ENCODE peak calls at places on chromosomes 13 and 19, in eight cellular contexts. One of them, this sample, is unnamed.

GRCh38 chr19:310141-310651 is 19.0 kb upstream of the PLPP2 start:
- DNase-seq in AG08395: no peak
- DNase-seq in fibroblast of the aortic adventitia: peak
- DNase-seq in upper lobe of right lung: peak
- DNase-seq in AML-193: no peak
- DNase-seq in activated naive CD4-positive, alpha-beta T cell treated with anti-CD3 and anti-CD28 coated beads for 36 hours: no peak
- DNase-seq in dermis blood vessel endothelial cell: peak
- DNase-seq in epithelial cell of prostate: no peak
- DNase-seq in this sample: peak

GRCh38 chr19:34573226-34573864 is 91.8 kb downstream of the WTIP start:
- DNase-seq in AG08395: no peak
- DNase-seq in fibroblast of the aortic adventitia: no peak
- DNase-seq in upper lobe of right lung: no peak
- DNase-seq in AML-193: no peak
- DNase-seq in activated naive CD4-positive, alpha-beta T cell treated with anti-CD3 and anti-CD28 coated beads for 36 hours: no peak
- DNase-seq in dermis blood vessel endothelial cell: no peak
- DNase-seq in epithelial cell of prostate: no peak
- DNase-seq in this sample: no peak

GRCh38 chr19:29795461-29795860 is 16.3 kb upstream of the CCNE1 start:
- DNase-seq in AG08395: no peak
- DNase-seq in fibroblast of the aortic adventitia: no peak
- DNase-seq in upper lobe of right lung: no peak
- DNase-seq in AML-193: no peak
- DNase-seq in activated naive CD4-positive, alpha-beta T cell treated with anti-CD3 and anti-CD28 coated beads for 36 hours: no peak
- DNase-seq in dermis blood vessel endothelial cell: no peak
- DNase-seq in epithelial cell of prostate: no peak
- DNase-seq in this sample: no peak

GRCh38 chr19:37304190-37304883 is 66.6 kb upstream of the ZNF527 start:
- DNase-seq in AG08395: peak
- DNase-seq in fibroblast of the aortic adventitia: no peak
- DNase-seq in upper lobe of right lung: no peak
- DNase-seq in AML-193: no peak
- DNase-seq in activated naive CD4-positive, alpha-beta T cell treated with anti-CD3 and anti-CD28 coated beads for 36 hours: no peak
- DNase-seq in dermis blood vessel endothelial cell: no peak
- DNase-seq in epithelial cell of prostate: no peak
- DNase-seq in this sample: peak

GRCh38 chr19:50505856-50506611 is 5.0 kb downstream of the JOSD2 start:
- DNase-seq in AG08395: no peak
- DNase-seq in fibroblast of the aortic adventitia: no peak
- DNase-seq in upper lobe of right lung: peak
- DNase-seq in AML-193: no peak
- DNase-seq in activated naive CD4-positive, alpha-beta T cell treated with anti-CD3 and anti-CD28 coated beads for 36 hours: no peak
- DNase-seq in dermis blood vessel endothelial cell: no peak
- DNase-seq in epithelial cell of prostate: no peak
- DNase-seq in this sample: no peak

GRCh38 chr13:38804536-38804935 is 117.7 kb downstream of the FREM2 start:
- DNase-seq in AG08395: no peak
- DNase-seq in fibroblast of the aortic adventitia: no peak
- DNase-seq in upper lobe of right lung: no peak
- DNase-seq in AML-193: no peak
- DNase-seq in activated naive CD4-positive, alpha-beta T cell treated with anti-CD3 and anti-CD28 coated beads for 36 hours: no peak
- DNase-seq in dermis blood vessel endothelial cell: no peak
- DNase-seq in epithelial cell of prostate: no peak
- DNase-seq in this sample: no peak

GRCh38 chr13:92745233-92745632 is 481.4 kb upstream of the GPC6 start:
- DNase-seq in AG08395: no peak
- DNase-seq in fibroblast of the aortic adventitia: no peak
- DNase-seq in upper lobe of right lung: no peak
- DNase-seq in AML-193: no peak
- DNase-seq in activated naive CD4-positive, alpha-beta T cell treated with anti-CD3 and anti-CD28 coated beads for 36 hours: no peak
- DNase-seq in dermis blood vessel endothelial cell: no peak
- DNase-seq in epithelial cell of prostate: no peak
- DNase-seq in this sample: no peak

GRCh38 chr19:12611361-12611699 is 610 bp downstream of the ZNF791 start:
- DNase-seq in AG08395: peak
- DNase-seq in fibroblast of the aortic adventitia: peak
- DNase-seq in upper lobe of right lung: peak
- DNase-seq in AML-193: no peak
- DNase-seq in activated naive CD4-positive, alpha-beta T cell treated with anti-CD3 and anti-CD28 coated beads for 36 hours: no peak
- DNase-seq in dermis blood vessel endothelial cell: peak
- DNase-seq in epithelial cell of prostate: no peak
- DNase-seq in this sample: peak

GRCh38 chr13:69020120-69020519 is 1087.5 kb upstream of the ATXN8OS start:
- DNase-seq in AG08395: no peak
- DNase-seq in fibroblast of the aortic adventitia: no peak
- DNase-seq in upper lobe of right lung: no peak
- DNase-seq in AML-193: no peak
- DNase-seq in activated naive CD4-positive, alpha-beta T cell treated with anti-CD3 and anti-CD28 coated beads for 36 hours: no peak
- DNase-seq in dermis blood vessel endothelial cell: no peak
- DNase-seq in epithelial cell of prostate: no peak
- DNase-seq in this sample: no peak

GRCh38 chr19:3607398-3608078 is 863 bp upstream of the TBXA2R start:
- DNase-seq in AG08395: peak
- DNase-seq in fibroblast of the aortic adventitia: peak
- DNase-seq in upper lobe of right lung: no peak
- DNase-seq in AML-193: no peak
- DNase-seq in activated naive CD4-positive, alpha-beta T cell treated with anti-CD3 and anti-CD28 coated beads for 36 hours: no peak
- DNase-seq in dermis blood vessel endothelial cell: peak
- DNase-seq in epithelial cell of prostate: no peak
- DNase-seq in this sample: peak

GRCh38 chr19:17296278-17296677 is 6.9 kb downstream of the ABHD8 start:
- DNase-seq in AG08395: peak
- DNase-seq in fibroblast of the aortic adventitia: no peak
- DNase-seq in upper lobe of right lung: no peak
- DNase-seq in AML-193: peak
- DNase-seq in activated naive CD4-positive, alpha-beta T cell treated with anti-CD3 and anti-CD28 coated beads for 36 hours: no peak
- DNase-seq in dermis blood vessel endothelial cell: peak
- DNase-seq in epithelial cell of prostate: no peak
- DNase-seq in this sample: no peak

GRCh38 chr19:35746556-35746955 is 1.1 kb downstream of the PSENEN start:
- DNase-seq in AG08395: no peak
- DNase-seq in fibroblast of the aortic adventitia: no peak
- DNase-seq in upper lobe of right lung: no peak
- DNase-seq in AML-193: no peak
- DNase-seq in activated naive CD4-positive, alpha-beta T cell treated with anti-CD3 and anti-CD28 coated beads for 36 hours: no peak
- DNase-seq in dermis blood vessel endothelial cell: no peak
- DNase-seq in epithelial cell of prostate: no peak
- DNase-seq in this sample: no peak

GRCh38 chr19:3366761-3367571 is 583 bp downstream of the NFIC start:
- DNase-seq in AG08395: no peak
- DNase-seq in fibroblast of the aortic adventitia: no peak
- DNase-seq in upper lobe of right lung: peak
- DNase-seq in AML-193: peak
- DNase-seq in activated naive CD4-positive, alpha-beta T cell treated with anti-CD3 and anti-CD28 coated beads for 36 hours: peak
- DNase-seq in dermis blood vessel endothelial cell: peak
- DNase-seq in epithelial cell of prostate: no peak
- DNase-seq in this sample: no peak

GRCh38 chr13:40897058-40897457 is 107.6 kb downstream of the SLC25A15 start:
- DNase-seq in AG08395: no peak
- DNase-seq in fibroblast of the aortic adventitia: no peak
- DNase-seq in upper lobe of right lung: no peak
- DNase-seq in AML-193: no peak
- DNase-seq in activated naive CD4-positive, alpha-beta T cell treated with anti-CD3 and anti-CD28 coated beads for 36 hours: no peak
- DNase-seq in dermis blood vessel endothelial cell: peak
- DNase-seq in epithelial cell of prostate: no peak
- DNase-seq in this sample: no peak

GRCh38 chr19:34235425-34235940 is 18.9 kb upstream of the GARRE1 start:
- DNase-seq in AG08395: no peak
- DNase-seq in fibroblast of the aortic adventitia: no peak
- DNase-seq in upper lobe of right lung: no peak
- DNase-seq in AML-193: no peak
- DNase-seq in activated naive CD4-positive, alpha-beta T cell treated with anti-CD3 and anti-CD28 coated beads for 36 hours: no peak
- DNase-seq in dermis blood vessel endothelial cell: no peak
- DNase-seq in epithelial cell of prostate: no peak
- DNase-seq in this sample: no peak

GRCh38 chr13:51919531-51919930 is 57.8 kb downstream of the CCDC70 start:
- DNase-seq in AG08395: no peak
- DNase-seq in fibroblast of the aortic adventitia: no peak
- DNase-seq in upper lobe of right lung: no peak
- DNase-seq in AML-193: no peak
- DNase-seq in activated naive CD4-positive, alpha-beta T cell treated with anti-CD3 and anti-CD28 coated beads for 36 hours: no peak
- DNase-seq in dermis blood vessel endothelial cell: no peak
- DNase-seq in epithelial cell of prostate: peak
- DNase-seq in this sample: no peak

GRCh38 chr13:95948646-95949045 is 104.6 kb downstream of the UGGT2 start:
- DNase-seq in AG08395: no peak
- DNase-seq in fibroblast of the aortic adventitia: peak
- DNase-seq in upper lobe of right lung: no peak
- DNase-seq in AML-193: no peak
- DNase-seq in activated naive CD4-positive, alpha-beta T cell treated with anti-CD3 and anti-CD28 coated beads for 36 hours: no peak
- DNase-seq in dermis blood vessel endothelial cell: peak
- DNase-seq in epithelial cell of prostate: no peak
- DNase-seq in this sample: peak

GRCh38 chr19:32232449-32232848 is 113.0 kb upstream of the ZNF507 start:
- DNase-seq in AG08395: no peak
- DNase-seq in fibroblast of the aortic adventitia: no peak
- DNase-seq in upper lobe of right lung: no peak
- DNase-seq in AML-193: no peak
- DNase-seq in activated naive CD4-positive, alpha-beta T cell treated with anti-CD3 and anti-CD28 coated beads for 36 hours: no peak
- DNase-seq in dermis blood vessel endothelial cell: no peak
- DNase-seq in epithelial cell of prostate: no peak
- DNase-seq in this sample: no peak

GRCh38 chr13:105543742-105544141 is 991.7 kb downstream of the EFNB2 start:
- DNase-seq in AG08395: no peak
- DNase-seq in fibroblast of the aortic adventitia: no peak
- DNase-seq in upper lobe of right lung: no peak
- DNase-seq in AML-193: no peak
- DNase-seq in activated naive CD4-positive, alpha-beta T cell treated with anti-CD3 and anti-CD28 coated beads for 36 hours: no peak
- DNase-seq in dermis blood vessel endothelial cell: no peak
- DNase-seq in epithelial cell of prostate: no peak
- DNase-seq in this sample: no peak

GRCh38 chr13:51895906-51896888 is 34.4 kb downstream of the CCDC70 start:
- DNase-seq in AG08395: peak
- DNase-seq in fibroblast of the aortic adventitia: peak
- DNase-seq in upper lobe of right lung: no peak
- DNase-seq in AML-193: peak
- DNase-seq in activated naive CD4-positive, alpha-beta T cell treated with anti-CD3 and anti-CD28 coated beads for 36 hours: peak
- DNase-seq in dermis blood vessel endothelial cell: peak
- DNase-seq in epithelial cell of prostate: no peak
- DNase-seq in this sample: peak

GRCh38 chr19:593055-593454 is 3.4 kb downstream of the HCN2 start:
- DNase-seq in AG08395: no peak
- DNase-seq in fibroblast of the aortic adventitia: no peak
- DNase-seq in upper lobe of right lung: no peak
- DNase-seq in AML-193: no peak
- DNase-seq in activated naive CD4-positive, alpha-beta T cell treated with anti-CD3 and anti-CD28 coated beads for 36 hours: no peak
- DNase-seq in dermis blood vessel endothelial cell: no peak
- DNase-seq in epithelial cell of prostate: no peak
- DNase-seq in this sample: no peak

GRCh38 chr19:18507727-18508440 is 14.0 kb downstream of the ELL start:
- DNase-seq in AG08395: no peak
- DNase-seq in fibroblast of the aortic adventitia: peak
- DNase-seq in upper lobe of right lung: no peak
- DNase-seq in AML-193: no peak
- DNase-seq in activated naive CD4-positive, alpha-beta T cell treated with anti-CD3 and anti-CD28 coated beads for 36 hours: no peak
- DNase-seq in dermis blood vessel endothelial cell: peak
- DNase-seq in epithelial cell of prostate: no peak
- DNase-seq in this sample: peak

GRCh38 chr19:19067276-19068072 is 3.7 kb downstream of the SLC25A42 start:
- DNase-seq in AG08395: peak
- DNase-seq in fibroblast of the aortic adventitia: peak
- DNase-seq in upper lobe of right lung: no peak
- DNase-seq in AML-193: no peak
- DNase-seq in activated naive CD4-positive, alpha-beta T cell treated with anti-CD3 and anti-CD28 coated beads for 36 hours: no peak
- DNase-seq in dermis blood vessel endothelial cell: no peak
- DNase-seq in epithelial cell of prostate: no peak
- DNase-seq in this sample: peak

GRCh38 chr19:42488783-42489521 is 39.3 kb downstream of the CEACAM1 start:
- DNase-seq in AG08395: no peak
- DNase-seq in fibroblast of the aortic adventitia: no peak
- DNase-seq in upper lobe of right lung: no peak
- DNase-seq in AML-193: no peak
- DNase-seq in activated naive CD4-positive, alpha-beta T cell treated with anti-CD3 and anti-CD28 coated beads for 36 hours: no peak
- DNase-seq in dermis blood vessel endothelial cell: no peak
- DNase-seq in epithelial cell of prostate: no peak
- DNase-seq in this sample: no peak

GRCh38 chr19:32808236-32808635 is 61.3 kb downstream of the SLC7A9 start:
- DNase-seq in AG08395: no peak
- DNase-seq in fibroblast of the aortic adventitia: no peak
- DNase-seq in upper lobe of right lung: no peak
- DNase-seq in AML-193: no peak
- DNase-seq in activated naive CD4-positive, alpha-beta T cell treated with anti-CD3 and anti-CD28 coated beads for 36 hours: no peak
- DNase-seq in dermis blood vessel endothelial cell: no peak
- DNase-seq in epithelial cell of prostate: no peak
- DNase-seq in this sample: no peak

GRCh38 chr19:3975637-3976087 is 4.8 kb upstream of the DAPK3 start:
- DNase-seq in AG08395: no peak
- DNase-seq in fibroblast of the aortic adventitia: no peak
- DNase-seq in upper lobe of right lung: no peak
- DNase-seq in AML-193: no peak
- DNase-seq in activated naive CD4-positive, alpha-beta T cell treated with anti-CD3 and anti-CD28 coated beads for 36 hours: no peak
- DNase-seq in dermis blood vessel endothelial cell: peak
- DNase-seq in epithelial cell of prostate: no peak
- DNase-seq in this sample: no peak

GRCh38 chr19:2848625-2849024 is 7.3 kb downstream of the ZNF555 start:
- DNase-seq in AG08395: no peak
- DNase-seq in fibroblast of the aortic adventitia: no peak
- DNase-seq in upper lobe of right lung: no peak
- DNase-seq in AML-193: no peak
- DNase-seq in activated naive CD4-positive, alpha-beta T cell treated with anti-CD3 and anti-CD28 coated beads for 36 hours: no peak
- DNase-seq in dermis blood vessel endothelial cell: no peak
- DNase-seq in epithelial cell of prostate: no peak
- DNase-seq in this sample: no peak

GRCh38 chr19:45670670-45671453 is 2.8 kb downstream of the GIPR start:
- DNase-seq in AG08395: peak
- DNase-seq in fibroblast of the aortic adventitia: peak
- DNase-seq in upper lobe of right lung: peak
- DNase-seq in AML-193: no peak
- DNase-seq in activated naive CD4-positive, alpha-beta T cell treated with anti-CD3 and anti-CD28 coated beads for 36 hours: peak
- DNase-seq in dermis blood vessel endothelial cell: peak
- DNase-seq in epithelial cell of prostate: no peak
- DNase-seq in this sample: peak

GRCh38 chr19:18879579-18880373 is 16.2 kb downstream of the CERS1 start:
- DNase-seq in AG08395: no peak
- DNase-seq in fibroblast of the aortic adventitia: no peak
- DNase-seq in upper lobe of right lung: no peak
- DNase-seq in AML-193: no peak
- DNase-seq in activated naive CD4-positive, alpha-beta T cell treated with anti-CD3 and anti-CD28 coated beads for 36 hours: peak
- DNase-seq in dermis blood vessel endothelial cell: peak
- DNase-seq in epithelial cell of prostate: no peak
- DNase-seq in this sample: peak

GRCh38 chr13:27170221-27170520 is 1.4 kb downstream of the USP12 start:
- DNase-seq in AG08395: peak
- DNase-seq in fibroblast of the aortic adventitia: peak
- DNase-seq in upper lobe of right lung: no peak
- DNase-seq in AML-193: peak
- DNase-seq in activated naive CD4-positive, alpha-beta T cell treated with anti-CD3 and anti-CD28 coated beads for 36 hours: no peak
- DNase-seq in dermis blood vessel endothelial cell: no peak
- DNase-seq in epithelial cell of prostate: no peak
- DNase-seq in this sample: peak

GRCh38 chr19:16836115-16836905 is 7.1 kb downstream of the SIN3B start:
- DNase-seq in AG08395: no peak
- DNase-seq in fibroblast of the aortic adventitia: peak
- DNase-seq in upper lobe of right lung: no peak
- DNase-seq in AML-193: peak
- DNase-seq in activated naive CD4-positive, alpha-beta T cell treated with anti-CD3 and anti-CD28 coated beads for 36 hours: peak
- DNase-seq in dermis blood vessel endothelial cell: peak
- DNase-seq in epithelial cell of prostate: no peak
- DNase-seq in this sample: peak

GRCh38 chr19:3285647-3286176 is 61.3 kb downstream of the CELF5 start:
- DNase-seq in AG08395: peak
- DNase-seq in fibroblast of the aortic adventitia: no peak
- DNase-seq in upper lobe of right lung: peak
- DNase-seq in AML-193: no peak
- DNase-seq in activated naive CD4-positive, alpha-beta T cell treated with anti-CD3 and anti-CD28 coated beads for 36 hours: no peak
- DNase-seq in dermis blood vessel endothelial cell: peak
- DNase-seq in epithelial cell of prostate: no peak
- DNase-seq in this sample: peak

GRCh38 chr13:70249332-70250064 is 141.2 kb upstream of the KLHL1 start:
- DNase-seq in AG08395: no peak
- DNase-seq in fibroblast of the aortic adventitia: no peak
- DNase-seq in upper lobe of right lung: no peak
- DNase-seq in AML-193: no peak
- DNase-seq in activated naive CD4-positive, alpha-beta T cell treated with anti-CD3 and anti-CD28 coated beads for 36 hours: no peak
- DNase-seq in dermis blood vessel endothelial cell: no peak
- DNase-seq in epithelial cell of prostate: peak
- DNase-seq in this sample: peak

GRCh38 chr13:30110301-30111070 is 196.9 kb downstream of the KATNAL1 start:
- DNase-seq in AG08395: peak
- DNase-seq in fibroblast of the aortic adventitia: peak
- DNase-seq in upper lobe of right lung: no peak
- DNase-seq in AML-193: no peak
- DNase-seq in activated naive CD4-positive, alpha-beta T cell treated with anti-CD3 and anti-CD28 coated beads for 36 hours: no peak
- DNase-seq in dermis blood vessel endothelial cell: no peak
- DNase-seq in epithelial cell of prostate: no peak
- DNase-seq in this sample: no peak